ENCODE peak calls at places on chromosomes 1 and 21, in nine cellular contexts. N, F, V, A, U, Q, M, Y and X are unnamed samples.

GRCh38 chr1:27099154-27099903 is 55.6 kb downstream of the SLC9A1 start:
- DNase-seq in N (peak; percentile 42), U (no peak), V (peak; percentile 84), Y (no peak), F (peak; percentile 61), M (peak; percentile 23), A (peak; percentile 48), Q (peak; percentile 93), X (no peak)

GRCh38 chr1:84996846-84997666 is at the start of gene MCOLN2:
- DNase-seq in U (peak; percentile 63), Y (peak; percentile 62), M (peak; percentile 45), A (peak; percentile 34), F (peak; percentile 61), V (peak; percentile 54), N (no peak), Q (peak; percentile 28), X (no peak)

GRCh38 chr1:156503672-156504055 is 3.1 kb upstream of the MEF2D start:
- DNase-seq in Y (no peak), F (no peak), V (no peak), U (no peak), Q (no peak), N (no peak), M (no peak), A (no peak), X (no peak)

GRCh38 chr1:13469343-13469742 is 44.5 kb downstream of the LRRC38 start:
- DNase-seq in F (peak; percentile 25), N (no peak), A (no peak), Y (no peak), M (no peak), Q (no peak), U (peak; percentile 10), V (peak; percentile 39), X (no peak)

GRCh38 chr1:222787746-222788145 is 27.1 kb upstream of the DISP1 start:
- DNase-seq in Y (no peak), A (no peak), F (no peak), N (no peak), Q (no peak), M (no peak), V (no peak), U (no peak), X (no peak)

GRCh38 chr1:5504364-5504740 is 487.9 kb downstream of the NPHP4 start:
- DNase-seq in V (no peak), N (no peak), Y (no peak), M (no peak), A (no peak), U (no peak), Q (no peak), F (no peak), X (no peak)

GRCh38 chr1:192983349-192983980 is 75.7 kb downstream of the UCHL5 start:
- DNase-seq in Q (no peak), Y (no peak), N (no peak), M (no peak), F (no peak), A (no peak), U (no peak), V (no peak), X (no peak)

GRCh38 chr1:226762988-226763740 is 24.1 kb upstream of the ITPKB start:
- DNase-seq in F (no peak), Y (no peak), N (no peak), M (no peak), U (no peak), A (no peak), Q (no peak), V (no peak), X (no peak)

GRCh38 chr1:23696335-23696989 is 4.9 kb downstream of the RPL11 start:
- DNase-seq in Y (no peak), V (no peak), F (peak; percentile 35), N (no peak), M (peak; percentile 16), U (no peak), A (no peak), Q (no peak), X (no peak)

GRCh38 chr21:44074315-44074958 is 32.8 kb upstream of the PWP2 start:
- DNase-seq in N (no peak), V (no peak), A (no peak), M (no peak), Q (no peak), Y (no peak), U (no peak), F (no peak), X (no peak)

GRCh38 chr21:44072111-44072510 is 35.1 kb upstream of the PWP2 start:
- DNase-seq in Y (no peak), A (no peak), U (no peak), F (no peak), M (no peak), V (no peak), Q (no peak), N (no peak), X (no peak)

GRCh38 chr21:44067011-44067839 is 40.0 kb upstream of the PWP2 start:
- DNase-seq in N (no peak), Y (no peak), F (no peak), M (no peak), A (no peak), Q (no peak), U (no peak), V (no peak), X (no peak)

GRCh38 chr21:44071359-44072104 is 35.7 kb upstream of the PWP2 start:
- DNase-seq in Q (no peak), F (no peak), Y (no peak), A (no peak), U (no peak), V (no peak), N (no peak), M (no peak), X (no peak)

DNA sequence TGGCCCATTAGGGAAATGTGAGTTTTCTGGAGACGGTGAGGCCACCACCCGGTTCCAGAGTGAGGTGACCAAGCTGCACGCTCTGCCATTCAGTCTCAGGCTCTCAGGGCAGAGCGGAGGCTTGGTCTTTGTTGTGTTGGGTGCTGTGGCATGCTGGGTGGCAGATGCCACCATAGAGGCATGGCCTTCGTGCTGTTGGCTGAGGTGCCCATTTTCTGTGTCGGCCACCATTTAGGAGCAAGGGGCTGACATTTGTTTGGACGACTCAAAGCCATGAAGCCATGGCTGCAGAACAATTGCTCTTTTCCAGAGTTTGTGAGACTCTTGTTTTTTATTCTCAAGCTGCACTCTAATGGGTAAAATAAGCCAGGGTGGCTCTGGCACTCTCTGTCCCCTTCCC is 36.8 kb upstream of the PWP2 start:
- DNase-seq in Y (no peak), N (no peak), U (no peak), Q (no peak), M (no peak), V (no peak), F (no peak), A (no peak), X (no peak)
- TF ChIP-seq POLR2A in Y (no peak), N (no peak), U (no peak), Q (no peak), M (no peak), V (no peak), F (no peak), A (no peak), X (no peak)

DNA sequence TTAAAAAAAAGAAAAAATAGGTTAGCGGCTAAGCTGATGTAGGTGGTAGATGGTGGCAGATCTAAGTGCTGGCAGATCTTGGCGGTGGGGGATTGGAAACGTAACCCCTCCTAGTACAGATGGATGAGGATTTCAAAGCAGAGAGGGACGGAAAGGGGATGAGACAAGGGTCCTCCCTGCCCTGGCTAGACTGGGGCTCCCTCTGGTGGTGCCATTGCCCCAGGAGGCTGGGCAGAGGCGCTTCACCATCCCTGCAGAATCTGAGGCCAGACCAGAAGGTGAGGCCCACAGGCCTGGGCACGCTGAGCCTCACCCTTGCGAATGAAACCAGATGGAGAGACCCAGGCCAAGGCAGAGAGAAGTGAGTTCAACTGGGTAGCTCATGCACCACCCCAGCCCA is 7.0 kb upstream of the PLEKHA6 start:
- DNase-seq in Y (no peak), A (no peak), N (no peak), M (no peak), V (no peak), F (peak; percentile 47), Q (no peak), U (no peak), X (no peak)
- H3K27ac ChIP-seq in Y (no peak overlapping the region), A (no peak overlapping the region), N (no peak overlapping the region), M (no peak overlapping the region), V (no peak overlapping the region), F (no peak overlapping the region), Q (no peak overlapping the region), U (no peak overlapping the region), X (no peak overlapping the region)

GRCh38 chr1:92965003-92965402 is 3.7 kb upstream of the DIPK1A start:
- DNase-seq in Y (no peak), N (no peak), M (no peak), V (no peak), F (no peak), U (no peak), A (no peak), Q (no peak), X (no peak)

GRCh38 chr1:92961896-92962752 is 862 bp upstream of the DIPK1A start:
- DNase-seq in F (no peak), U (peak; percentile 32), V (peak; percentile 38), M (peak; percentile 49), N (peak; percentile 27), Y (peak; percentile 64), A (peak; percentile 33), Q (peak; percentile 32), X (no peak)

GRCh38 chr1:92958203-92958970 is 2.9 kb downstream of the DIPK1A start:
- DNase-seq in F (no peak), U (no peak), Y (no peak), M (no peak), V (no peak), N (no peak), A (no peak), Q (no peak), X (no peak)

GRCh38 chr1:92960395-92961130 is 699 bp downstream of the DIPK1A start:
- DNase-seq in Q (peak; percentile 70), M (peak; percentile 74), U (peak; percentile 70), V (peak; percentile 59), Y (peak; percentile 78), A (peak; percentile 68), F (peak; percentile 56), N (no peak), X (no peak)

DNA sequence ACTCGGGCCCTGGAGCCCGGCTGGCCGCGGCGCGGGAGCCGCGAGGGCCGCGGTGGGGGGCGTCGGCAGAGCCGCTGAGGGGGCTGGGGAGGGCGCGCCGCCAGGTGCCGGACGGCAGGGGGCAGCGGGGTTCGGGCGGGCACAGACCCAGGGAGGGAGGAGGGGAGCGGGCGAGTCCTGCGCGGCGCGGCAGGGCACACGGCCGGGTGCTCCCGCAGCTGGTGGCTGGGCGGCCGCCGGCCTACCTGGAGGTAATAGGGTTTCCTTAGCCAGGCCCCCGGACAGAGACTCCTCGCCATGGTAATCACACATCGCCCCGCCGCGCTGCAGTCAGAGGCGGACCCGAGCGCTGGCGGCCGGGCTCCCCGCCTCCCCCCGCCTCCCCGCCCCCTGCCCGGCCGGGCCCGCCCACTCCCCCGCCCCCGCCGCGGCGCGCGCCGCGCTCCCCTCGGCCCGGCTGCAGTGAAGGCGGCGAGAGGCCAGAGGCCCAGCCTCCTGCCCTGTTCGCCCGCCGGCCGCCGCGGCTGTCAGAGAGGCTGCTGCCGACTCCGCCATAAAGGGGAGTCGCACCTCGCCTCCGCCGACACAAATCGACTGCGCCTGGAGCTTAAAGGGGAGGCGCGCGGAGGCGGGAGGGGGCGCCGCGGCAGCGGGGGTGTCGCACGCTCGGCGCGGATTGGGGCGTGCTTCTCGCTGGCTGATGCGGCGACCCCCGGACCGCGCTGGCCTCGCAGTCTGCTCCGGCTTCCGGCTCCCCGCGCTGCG is at the start of gene DIPK1A:
- DNase-seq in N (peak; percentile 45), M (peak; percentile 82), A (peak; percentile 81), Q (peak; percentile 74), V (peak; percentile 76), Y (peak; percentile 86), F (peak; percentile 92), U (peak; percentile 80), X (no peak)
- TF ChIP-seq POLR2A in N (no peak), M (peak; percentile 64), A (no peak), Q (peak; percentile 67), V (peak; percentile 64), Y (peak; percentile 78), F (peak; percentile 60), U (peak; percentile 67), X (no peak)

GRCh38 chr21:34797202-34797527 is 128.4 kb downstream of the CLIC6 start:
- DNase-seq in U (no peak), Q (no peak), F (no peak), A (no peak), Y (no peak), M (no peak), V (no peak), N (no peak), X (no peak)
- H3K27ac ChIP-seq in U (no peak overlapping the region), Q (no peak overlapping the region), F (no peak overlapping the region), A (peak overlapping the region; percentile 89), Y (no peak overlapping the region), M (peak overlapping the region; percentile 77), V (no peak overlapping the region), N (no peak overlapping the region), X (peak overlapping the region; percentile 70)